ENCODE peak calls at places on chromosomes 12 and 14, in five cellular contexts. One of them, this sample, is unnamed. For H3K27me3, the result is how much of the 10 kb centered on the place peaks cover.

GRCh38 chr14:68814376-68815287 is 21.8 kb upstream of the ZFP36L1 start:
- DNase-seq in ascending aorta: no peak
- DNase-seq in thoracic aorta: no peak
- DNase-seq in left lung: no peak
- DNase-seq in lower lobe of right lung: peak
- DNase-seq in this sample: no peak

GRCh38 chr14:100815478-100816285 is 10.2 kb upstream of the MEG3 start:
- DNase-seq in left lung: no peak
- DNase-seq in thoracic aorta: no peak
- DNase-seq in ascending aorta: no peak
- DNase-seq in lower lobe of right lung: no peak
- DNase-seq in this sample: no peak

GRCh38 chr12:22529281-22530060 is 14.9 kb downstream of the C2CD5 start:
- DNase-seq in thoracic aorta: no peak
- DNase-seq in left lung: no peak
- DNase-seq in lower lobe of right lung: no peak
- DNase-seq in ascending aorta: no peak
- DNase-seq in this sample: no peak

GRCh38 chr14:88553886-88554457 is 835 bp downstream of the PTPN21 start:
- DNase-seq in thoracic aorta: no peak
- DNase-seq in left lung: no peak
- DNase-seq in ascending aorta: no peak
- DNase-seq in lower lobe of right lung: no peak
- DNase-seq in this sample: no peak

GRCh38 chr14:104072586-104072985 is 12.9 kb upstream of the ASPG start:
- DNase-seq in left lung: no peak
- DNase-seq in lower lobe of right lung: no peak
- DNase-seq in thoracic aorta: no peak
- DNase-seq in ascending aorta: no peak
- DNase-seq in this sample: no peak

GRCh38 chr12:119659289-119659897 is 8.5 kb upstream of the PRKAB1 start:
- DNase-seq in left lung: no peak
- DNase-seq in ascending aorta: no peak
- DNase-seq in thoracic aorta: no peak
- DNase-seq in lower lobe of right lung: no peak
- DNase-seq in this sample: no peak

GRCh38 chr12:72540811-72541210 is 268.6 kb downstream of the TRHDE start:
- DNase-seq in left lung: no peak
- DNase-seq in thoracic aorta: no peak
- DNase-seq in ascending aorta: no peak
- DNase-seq in lower lobe of right lung: no peak
- DNase-seq in this sample: no peak

GRCh38 chr14:79500489-79500888 is 710.8 kb downstream of the DIO2 start:
- DNase-seq in ascending aorta: no peak
- DNase-seq in thoracic aorta: no peak
- DNase-seq in lower lobe of right lung: no peak
- DNase-seq in left lung: no peak
- DNase-seq in this sample: no peak

GRCh38 chr14:34911209-34912150 is 36.3 kb upstream of the BAZ1A start:
- DNase-seq in left lung: no peak
- DNase-seq in lower lobe of right lung: no peak
- DNase-seq in ascending aorta: no peak
- DNase-seq in thoracic aorta: no peak
- DNase-seq in this sample: no peak

GRCh38 chr12:22527999-22528398 is 16.3 kb downstream of the C2CD5 start:
- DNase-seq in left lung: no peak
- DNase-seq in ascending aorta: no peak
- DNase-seq in lower lobe of right lung: no peak
- DNase-seq in thoracic aorta: no peak
- DNase-seq in this sample: no peak

GRCh38 chr12:95146767-95147166 is 70.5 kb downstream of the FGD6 start:
- DNase-seq in lower lobe of right lung: no peak
- DNase-seq in thoracic aorta: no peak
- DNase-seq in ascending aorta: no peak
- DNase-seq in left lung: no peak
- DNase-seq in this sample: no peak

GRCh38 chr12:110640275-110641025 is 26.5 kb downstream of the TCTN1 start:
- DNase-seq in left lung: no peak
- DNase-seq in lower lobe of right lung: no peak
- DNase-seq in ascending aorta: no peak
- DNase-seq in thoracic aorta: no peak
- DNase-seq in this sample: no peak

GRCh38 chr12:32124637-32125036 is 18.0 kb downstream of the BICD1 start:
- DNase-seq in lower lobe of right lung: no peak
- DNase-seq in left lung: no peak
- DNase-seq in ascending aorta: no peak
- DNase-seq in thoracic aorta: no peak
- DNase-seq in this sample: no peak

GRCh38 chr12:59928416-59928815 is 332.6 kb downstream of the SLC16A7 start:
- DNase-seq in ascending aorta: no peak
- DNase-seq in left lung: no peak
- DNase-seq in lower lobe of right lung: no peak
- DNase-seq in thoracic aorta: no peak
- DNase-seq in this sample: no peak

GRCh38 chr12:67630373-67631088 is 18.0 kb upstream of the DYRK2 start:
- DNase-seq in left lung: peak
- DNase-seq in thoracic aorta: no peak
- DNase-seq in lower lobe of right lung: peak
- DNase-seq in ascending aorta: no peak
- DNase-seq in this sample: no peak

GRCh38 chr14:22047105-22047504 is 373.5 kb upstream of the OR4E1 start:
- DNase-seq in ascending aorta: no peak
- DNase-seq in thoracic aorta: no peak
- DNase-seq in lower lobe of right lung: no peak
- DNase-seq in left lung: no peak
- DNase-seq in this sample: no peak

GRCh38 chr12:47954058-47954457 is 9.3 kb upstream of the TMEM106C start:
- DNase-seq in ascending aorta: no peak
- DNase-seq in thoracic aorta: no peak
- DNase-seq in left lung: no peak
- DNase-seq in lower lobe of right lung: no peak
- DNase-seq in this sample: no peak

GRCh38 chr12:18084080-18084479 is 5.9 kb downstream of the RERGL start:
- DNase-seq in left lung: no peak
- DNase-seq in thoracic aorta: no peak
- DNase-seq in ascending aorta: no peak
- DNase-seq in lower lobe of right lung: no peak
- DNase-seq in this sample: no peak

GRCh38 chr12:26896913-26897312 is 40.9 kb downstream of the INTS13 start:
- DNase-seq in ascending aorta: no peak
- DNase-seq in left lung: no peak
- DNase-seq in lower lobe of right lung: no peak
- DNase-seq in thoracic aorta: no peak
- DNase-seq in this sample: no peak

GRCh38 chr12:113214938-113215400 is 6.3 kb upstream of the TPCN1 start:
- DNase-seq in thoracic aorta: no peak
- DNase-seq in left lung: peak
- DNase-seq in ascending aorta: peak
- DNase-seq in lower lobe of right lung: peak
- DNase-seq in this sample: peak

GRCh38 chr12:55930771-55931316 is at the start of gene DGKA:
- DNase-seq in left lung: no peak
- DNase-seq in thoracic aorta: no peak
- DNase-seq in lower lobe of right lung: peak
- DNase-seq in ascending aorta: peak
- DNase-seq in this sample: no peak

GRCh38 chr14:34187061-34187460 is 236.2 kb upstream of the EGLN3 start:
- DNase-seq in left lung: no peak
- DNase-seq in lower lobe of right lung: no peak
- DNase-seq in ascending aorta: no peak
- DNase-seq in thoracic aorta: no peak
- DNase-seq in this sample: no peak

GRCh38 chr14:33972522-33973162 is 21.8 kb upstream of the EGLN3 start:
- DNase-seq in ascending aorta: no peak
- DNase-seq in thoracic aorta: no peak
- DNase-seq in lower lobe of right lung: no peak
- DNase-seq in left lung: no peak
- DNase-seq in this sample: no peak

GRCh38 chr12:3061129-3061857 is 15.9 kb upstream of the TSPAN9 start:
- DNase-seq in ascending aorta: no peak
- DNase-seq in left lung: no peak
- DNase-seq in lower lobe of right lung: no peak
- DNase-seq in thoracic aorta: no peak
- DNase-seq in this sample: no peak

GRCh38 chr14:56120091-56120632 is 2.0 kb downstream of the PELI2 start:
- DNase-seq in left lung: no peak
- DNase-seq in thoracic aorta: no peak
- DNase-seq in ascending aorta: no peak
- DNase-seq in lower lobe of right lung: no peak
- DNase-seq in this sample: no peak

GRCh38 chr12:98758331-98758730 is 113.2 kb downstream of the APAF1 start:
- DNase-seq in thoracic aorta: peak
- DNase-seq in lower lobe of right lung: no peak
- DNase-seq in left lung: no peak
- DNase-seq in ascending aorta: no peak
- DNase-seq in this sample: no peak

GRCh38 chr12:2795291-2796186 is 769 bp downstream of the FKBP4 start:
- DNase-seq in thoracic aorta: no peak
- DNase-seq in left lung: peak
- DNase-seq in lower lobe of right lung: peak
- DNase-seq in ascending aorta: peak
- DNase-seq in this sample: peak

GRCh38 chr14:34713681-34714319 is 593 bp downstream of the CFL2 start:
- DNase-seq in thoracic aorta: no peak
- DNase-seq in left lung: peak
- DNase-seq in ascending aorta: peak
- DNase-seq in lower lobe of right lung: peak
- DNase-seq in this sample: no peak

GRCh38 chr14:34227834-34228662 is 234.0 kb downstream of the SPTSSA start:
- DNase-seq in lower lobe of right lung: peak
- DNase-seq in left lung: peak
- DNase-seq in thoracic aorta: no peak
- DNase-seq in ascending aorta: peak
- DNase-seq in this sample: no peak

GRCh38 chr12:107102294-107102693 is 8.9 kb upstream of the CRY1 start:
- DNase-seq in thoracic aorta: no peak
- DNase-seq in ascending aorta: no peak
- DNase-seq in left lung: no peak
- DNase-seq in lower lobe of right lung: no peak
- DNase-seq in this sample: no peak

GRCh38 chr12:4719821-4720636 is at the start of gene GALNT8:
- DNase-seq in ascending aorta: no peak
- DNase-seq in thoracic aorta: no peak
- DNase-seq in left lung: no peak
- DNase-seq in lower lobe of right lung: no peak
- DNase-seq in this sample: no peak

GRCh38 chr14:104797112-104798044 is 1.8 kb upstream of the AKT1 start:
- DNase-seq in lower lobe of right lung: no peak
- DNase-seq in ascending aorta: no peak
- DNase-seq in left lung: no peak
- DNase-seq in thoracic aorta: no peak
- DNase-seq in this sample: no peak

GRCh38 chr12:45464699-45465098 is 248.8 kb downstream of the ANO6 start:
- DNase-seq in thoracic aorta: no peak
- DNase-seq in left lung: no peak
- DNase-seq in ascending aorta: no peak
- DNase-seq in lower lobe of right lung: no peak
- DNase-seq in this sample: no peak

GRCh38 chr14:100781952-100782351 is 44.0 kb upstream of the MEG3 start:
- DNase-seq in lower lobe of right lung: no peak
- DNase-seq in ascending aorta: no peak
- DNase-seq in left lung: no peak
- DNase-seq in thoracic aorta: no peak
- DNase-seq in this sample: no peak

GRCh38 chr12:122872815-122873361 is 23.0 kb downstream of the VPS37B start:
- DNase-seq in thoracic aorta: no peak
- DNase-seq in left lung: no peak
- DNase-seq in ascending aorta: peak
- DNase-seq in lower lobe of right lung: no peak
- DNase-seq in this sample: peak

GRCh38 chr12:122874081-122874480 is 21.8 kb downstream of the VPS37B start:
- DNase-seq in thoracic aorta: no peak
- DNase-seq in left lung: no peak
- DNase-seq in lower lobe of right lung: no peak
- DNase-seq in ascending aorta: peak
- DNase-seq in this sample: no peak

GRCh38 chr12:122876724-122877123 is 19.2 kb downstream of the VPS37B start:
- DNase-seq in thoracic aorta: no peak
- DNase-seq in ascending aorta: peak
- DNase-seq in left lung: no peak
- DNase-seq in lower lobe of right lung: no peak
- DNase-seq in this sample: no peak

GRCh38 chr12:122873540-122873939 is 22.4 kb downstream of the VPS37B start:
- DNase-seq in lower lobe of right lung: no peak
- DNase-seq in ascending aorta: peak
- DNase-seq in left lung: no peak
- DNase-seq in thoracic aorta: no peak
- DNase-seq in this sample: peak

GRCh38 chr12:122875590-122876220 is 20.2 kb downstream of the VPS37B start:
- DNase-seq in thoracic aorta: no peak
- DNase-seq in ascending aorta: peak
- DNase-seq in left lung: no peak
- DNase-seq in lower lobe of right lung: no peak
- DNase-seq in this sample: peak
- H3K27me3 ChIP-seq in thoracic aorta: under half
- H3K27me3 ChIP-seq in ascending aorta: under half
- H3K27me3 ChIP-seq in left lung: under half
- H3K27me3 ChIP-seq in lower lobe of right lung: under half
- H3K27me3 ChIP-seq in this sample: under half

GRCh38 chr12:132118876-132119275 is 25.2 kb downstream of the DDX51 start:
- DNase-seq in left lung: no peak
- DNase-seq in lower lobe of right lung: no peak
- DNase-seq in ascending aorta: no peak
- DNase-seq in thoracic aorta: no peak
- DNase-seq in this sample: peak
- H3K27me3 ChIP-seq in left lung: under half
- H3K27me3 ChIP-seq in lower lobe of right lung: under half
- H3K27me3 ChIP-seq in ascending aorta: under half
- H3K27me3 ChIP-seq in thoracic aorta: under half
- H3K27me3 ChIP-seq in this sample: under half

DNA sequence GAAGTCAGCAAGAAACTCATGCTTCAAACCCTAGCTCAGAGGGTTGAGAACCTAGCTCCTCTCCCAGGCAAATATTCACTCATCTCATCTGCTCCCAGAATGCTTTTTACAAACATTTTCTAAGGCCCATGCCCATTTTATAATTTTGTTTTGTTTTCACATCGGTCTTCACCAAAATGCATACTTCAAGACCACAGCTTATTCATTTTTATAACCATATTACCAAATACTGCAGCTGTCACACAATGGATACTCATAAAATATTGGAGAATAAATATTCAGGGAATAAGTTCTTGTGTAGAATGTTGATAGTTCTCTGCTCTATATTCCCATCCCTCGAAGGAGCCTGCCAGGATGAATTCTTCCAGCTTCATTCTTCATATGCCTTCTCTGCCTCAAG is 50.8 kb upstream of the HOXC13 start:
- DNase-seq in thoracic aorta: no peak
- DNase-seq in ascending aorta: no peak
- DNase-seq in left lung: no peak
- DNase-seq in lower lobe of right lung: no peak
- DNase-seq in this sample: no peak
- H3K27me3 ChIP-seq in thoracic aorta: under half
- H3K27me3 ChIP-seq in ascending aorta: under half
- H3K27me3 ChIP-seq in left lung: under half
- H3K27me3 ChIP-seq in lower lobe of right lung: under half
- H3K27me3 ChIP-seq in this sample: under half

GRCh38 chr12:102821149-102821548 is 95.9 kb downstream of the PAH start:
- DNase-seq in lower lobe of right lung: no peak
- DNase-seq in ascending aorta: no peak
- DNase-seq in thoracic aorta: no peak
- DNase-seq in left lung: no peak
- DNase-seq in this sample: no peak

GRCh38 chr12:102824218-102824835 is 92.7 kb downstream of the PAH start:
- DNase-seq in thoracic aorta: no peak
- DNase-seq in ascending aorta: no peak
- DNase-seq in lower lobe of right lung: peak
- DNase-seq in left lung: peak
- DNase-seq in this sample: no peak
- H3K27me3 ChIP-seq in thoracic aorta: under half
- H3K27me3 ChIP-seq in ascending aorta: under half
- H3K27me3 ChIP-seq in lower lobe of right lung: under half
- H3K27me3 ChIP-seq in left lung: under half
- H3K27me3 ChIP-seq in this sample: under half